ENCODE peak calls at places on chromosomes 3 and 15, in six cellular contexts. B is stomach; F is CD8-positive, alpha-beta T cell; N is heart right ventricle; A is heart left ventricle; S is tibial nerve. M is an unnamed sample. For H3K4me1 and H3K36me3, the result is how much of the 10 kb centered on the place peaks cover.

GRCh38 chr15:63449711-63450110 is 54.7 kb upstream of the USP3 start:
- DNase-seq in B (no peak), F (no peak), N (no peak), A (no peak), S (no peak), M (no peak)

GRCh38 chr3:99716463-99716995 is 78.1 kb downstream of the COL8A1 start:
- DNase-seq in B (no peak), F (no peak), N (no peak), A (no peak), S (no peak), M (no peak)

GRCh38 chr3:146895026-146895749 is 290.0 kb upstream of the PLSCR5 start:
- DNase-seq in B (no peak), F (no peak), N (no peak), A (no peak), S (no peak), M (no peak)

GRCh38 chr3:33425456-33425855 is 14.7 kb downstream of the UBP1 start:
- DNase-seq in B (no peak), F (no peak), N (no peak), A (no peak), S (no peak), M (no peak)

GRCh38 chr15:38534691-38535090 is 29.9 kb downstream of the RASGRP1 start:
- DNase-seq in B (no peak), F (no peak), N (no peak), A (no peak), S (no peak), M (no peak)

GRCh38 chr3:9301091-9301490 is 51.6 kb upstream of the SRGAP3 start:
- DNase-seq in B (no peak), F (no peak), N (no peak), A (no peak), S (no peak), M (no peak)

GRCh38 chr15:92277776-92278175 is 115.9 kb upstream of the ST8SIA2 start:
- DNase-seq in B (no peak), F (no peak), N (peak), A (no peak), S (peak), M (no peak)

GRCh38 chr3:124360140-124360539 is 368.2 kb upstream of the ROPN1 start:
- DNase-seq in B (no peak), F (no peak), N (no peak), A (no peak), S (no peak), M (no peak)

GRCh38 chr3:47011371-47011770 is 31.9 kb downstream of the NBEAL2 start:
- DNase-seq in B (no peak), F (no peak), N (no peak), A (no peak), S (no peak), M (no peak)

GRCh38 chr3:150253622-150254021 is 154.5 kb upstream of the TSC22D2 start:
- DNase-seq in B (no peak), F (no peak), N (peak), A (no peak), S (no peak), M (no peak)

GRCh38 chr15:60351066-60351465 is 46.7 kb downstream of the ANXA2 start:
- DNase-seq in B (no peak), F (no peak), N (no peak), A (no peak), S (no peak), M (no peak)

GRCh38 chr15:100692259-100692658 is 89.9 kb downstream of the ASB7 start:
- DNase-seq in B (no peak), F (no peak), N (no peak), A (no peak), S (peak), M (no peak)

GRCh38 chr15:49900836-49901235 is 218.2 kb downstream of the ATP8B4 start:
- DNase-seq in B (no peak), F (no peak), N (no peak), A (no peak), S (no peak), M (no peak)

GRCh38 chr15:58951388-58952060 is 18.0 kb upstream of the SLTM start:
- DNase-seq in B (no peak), F (no peak), N (no peak), A (no peak), S (no peak), M (no peak)

GRCh38 chr3:137249311-137249940 is 291.6 kb downstream of the IL20RB start:
- DNase-seq in B (no peak), F (no peak), N (no peak), A (no peak), S (no peak), M (no peak)

GRCh38 chr15:99158626-99159412 is 53.9 kb downstream of the SYNM start:
- DNase-seq in B (no peak), F (no peak), N (no peak), A (no peak), S (no peak), M (no peak)

GRCh38 chr3:189982299-189982945 is 138.3 kb downstream of the P3H2 start:
- DNase-seq in B (no peak), F (no peak), N (no peak), A (no peak), S (no peak), M (no peak)

GRCh38 chr3:150912501-150912900 is 7.3 kb upstream of the MINDY4B start:
- DNase-seq in B (no peak), F (no peak), N (no peak), A (no peak), S (no peak), M (no peak)

GRCh38 chr3:77602722-77603121 is 562.8 kb downstream of the ROBO2 start:
- DNase-seq in B (no peak), F (no peak), N (no peak), A (no peak), S (no peak), M (no peak)

GRCh38 chr15:35362195-35362829 is 183.7 kb downstream of the DPH6 start:
- DNase-seq in B (no peak), F (no peak), N (peak), A (no peak), S (no peak), M (no peak)

GRCh38 chr3:59820352-59820934 is 770.6 kb upstream of the CFAP20DC start:
- DNase-seq in B (no peak), F (no peak), N (no peak), A (no peak), S (no peak), M (no peak)

GRCh38 chr15:69930754-69931153 is 167.0 kb downstream of the TLE3 start:
- DNase-seq in B (no peak), F (no peak), N (no peak), A (no peak), S (no peak), M (no peak)

GRCh38 chr15:99305761-99306505 is 54.7 kb downstream of the LRRC28 start:
- DNase-seq in B (peak), F (no peak), N (peak), A (peak), S (peak), M (no peak)

GRCh38 chr3:62415312-62415791 is 42.0 kb upstream of the FEZF2 start:
- DNase-seq in B (no peak), F (no peak), N (no peak), A (no peak), S (no peak), M (no peak)

GRCh38 chr3:38521391-38521987 is 25.3 kb downstream of the EXOG start:
- DNase-seq in B (peak), F (peak), N (peak), A (no peak), S (peak), M (no peak)

GRCh38 chr3:9732080-9732752 is 681 bp downstream of the BRPF1 start:
- DNase-seq in B (peak), F (peak), N (no peak), A (no peak), S (no peak), M (peak)

GRCh38 chr3:55725681-55726500 is 238.8 kb upstream of the WNT5A start:
- DNase-seq in B (no peak), F (no peak), N (no peak), A (no peak), S (no peak), M (no peak)

GRCh38 chr3:55729546-55729945 is 242.4 kb upstream of the WNT5A start:
- DNase-seq in B (no peak), F (no peak), N (no peak), A (no peak), S (no peak), M (no peak)

GRCh38 chr3:55726501-55726775 is 239.3 kb upstream of the WNT5A start:
- DNase-seq in B (no peak), F (no peak), N (no peak), A (no peak), S (no peak), M (no peak)

GRCh38 chr3:55724851-55725250 is 237.7 kb upstream of the WNT5A start:
- DNase-seq in B (no peak), F (no peak), N (no peak), A (no peak), S (no peak), M (no peak)

DNA sequence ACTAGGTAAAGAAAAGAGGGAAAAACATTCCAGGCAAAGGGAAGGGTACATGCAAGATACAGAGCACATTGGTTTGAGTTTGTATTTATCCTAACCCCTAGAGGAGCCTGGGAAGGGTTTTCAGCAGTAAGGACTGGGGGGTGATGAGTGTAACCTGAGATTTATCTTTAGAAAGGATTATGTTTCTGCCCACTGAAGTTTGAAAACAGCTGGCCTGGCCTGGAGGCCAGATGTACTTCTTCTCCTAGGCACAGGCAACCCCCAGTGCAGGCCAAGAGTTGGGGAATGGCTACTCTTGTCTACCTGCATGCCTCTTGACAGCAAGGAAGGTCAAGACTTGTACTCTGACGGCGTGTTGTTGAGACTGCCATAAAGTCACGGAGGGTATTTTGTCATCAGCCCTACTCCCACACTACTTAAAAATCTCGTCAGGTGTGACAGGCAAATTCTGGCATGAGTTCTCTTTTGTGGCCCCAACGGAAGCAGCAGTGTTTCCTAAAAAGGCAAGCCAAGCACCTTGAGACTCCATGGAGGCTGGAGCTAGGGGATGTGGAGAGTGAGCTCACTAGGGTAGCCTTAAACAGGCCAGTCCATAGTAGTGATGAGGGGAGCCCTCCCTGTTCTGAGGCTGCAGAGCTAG is 241.5 kb upstream of the WNT5A start:
- DNase-seq in B (no peak), F (no peak), N (no peak), A (no peak), S (no peak), M (no peak)
- H3K4me1 ChIP-seq in B (under half), F (under half), N (under half), A (under half), S (under half), M (under half)

GRCh38 chr3:48599509-48600285 is 4.6 kb upstream of the COL7A1 start:
- DNase-seq in B (no peak), F (no peak), N (no peak), A (peak), S (no peak), M (no peak)

GRCh38 chr3:48598323-48599076 is 3.4 kb upstream of the COL7A1 start:
- DNase-seq in B (no peak), F (no peak), N (peak), A (peak), S (no peak), M (no peak)

GRCh38 chr3:48599077-48599501 is 4.0 kb upstream of the COL7A1 start:
- DNase-seq in B (no peak), F (no peak), N (no peak), A (peak), S (no peak), M (no peak)

GRCh38 chr3:48600711-48601621 is 5.8 kb upstream of the COL7A1 start:
- DNase-seq in B (no peak), F (no peak), N (no peak), A (peak), S (no peak), M (no peak)

DNA sequence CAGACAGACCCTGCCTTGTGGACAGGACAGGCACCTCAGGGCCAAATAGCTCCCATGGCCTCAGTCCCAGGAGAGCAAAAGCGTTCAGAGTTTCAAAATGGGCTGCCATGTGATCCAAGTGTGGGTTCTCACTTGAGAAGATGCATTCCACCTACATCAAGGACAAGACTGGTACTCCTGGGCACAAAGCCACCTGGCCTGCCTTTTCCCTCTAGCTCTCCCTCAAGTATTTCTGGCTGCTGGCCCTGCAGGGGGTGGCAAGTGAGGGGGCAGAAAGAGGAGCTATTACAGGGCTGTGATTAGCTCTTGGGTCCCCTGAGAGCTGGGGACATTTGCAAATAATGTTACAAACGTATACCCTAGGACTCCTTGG is 6.5 kb upstream of the COL7A1 start:
- DNase-seq in B (no peak), F (no peak), N (peak), A (peak), S (no peak), M (no peak)
- H3K27ac ChIP-seq in B (no peak), F (no peak), N (peak), A (peak), S (no peak), M (no peak)

GRCh38 chr15:66954601-66955000 is 110.8 kb upstream of the SMAD3 start:
- DNase-seq in B (no peak), F (no peak), N (no peak), A (no peak), S (no peak), M (no peak)
- H3K36me3 ChIP-seq in B (under half), F (under half), N (under half), A (under half), S (under half), M (under half)

DNA sequence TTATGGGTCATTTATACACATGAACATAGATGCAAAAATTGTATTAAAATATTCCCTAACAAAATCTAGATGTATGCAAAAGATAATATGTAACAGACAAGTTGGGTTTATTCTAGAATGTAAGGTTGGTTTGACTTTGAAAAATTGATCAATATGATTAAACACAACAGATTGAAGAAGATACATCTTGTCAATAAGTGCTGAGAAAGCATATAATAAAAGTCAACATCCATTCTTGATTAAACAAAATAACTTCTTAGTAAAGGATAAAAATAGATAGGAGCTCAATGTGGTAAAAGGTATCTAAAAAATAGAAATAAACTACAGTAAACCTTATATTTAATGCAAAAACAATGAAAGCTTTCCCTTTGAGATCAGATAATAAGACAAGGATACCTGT is 38.3 kb downstream of the CCDC39 start:
- DNase-seq in B (no peak), F (no peak), N (no peak), A (no peak), S (no peak), M (no peak)
- H3K4me1 ChIP-seq in B (under half), F (under half), N (under half), A (under half), S (under half), M (under half)

GRCh38 chr15:89836255-89837133 is 21.8 kb upstream of the ANPEP start:
- DNase-seq in B (no peak), F (no peak), N (no peak), A (no peak), S (no peak), M (no peak)
- H3K27ac ChIP-seq in B (peak), F (no peak), N (peak), A (peak), S (peak), M (no peak)

DNA sequence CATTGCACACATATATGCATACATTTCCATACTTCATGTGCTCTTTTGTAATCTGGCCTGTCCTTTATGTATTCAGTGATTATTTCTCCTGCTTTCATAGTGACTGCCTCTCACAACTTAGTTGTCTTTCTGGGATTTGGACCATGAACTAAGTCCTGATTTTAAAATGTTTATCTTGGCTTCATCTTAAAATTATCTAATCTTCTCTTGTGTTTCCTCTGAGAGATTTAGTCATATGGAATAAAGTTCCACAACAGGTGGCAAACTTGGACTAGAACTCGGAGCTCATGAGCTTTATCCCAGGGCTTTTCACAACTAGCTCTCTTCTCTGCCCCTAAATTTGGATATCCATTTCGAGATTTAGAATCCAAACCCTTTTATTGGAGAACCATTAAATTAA is 44.3 kb downstream of the U2SURP start:
- DNase-seq in B (no peak), F (no peak), N (no peak), A (no peak), S (no peak), M (no peak)
- H3K36me3 ChIP-seq in B (under half), F (under half), N (under half), A (half or more), S (half or more), M (under half)

GRCh38 chr3:107429330-107430181 is 52.3 kb downstream of the CCDC54 start:
- DNase-seq in B (peak), F (peak), N (peak), A (peak), S (peak), M (peak)
- H3K4me1 ChIP-seq in B (under half), F (under half), N (under half), A (under half), S (under half), M (under half)

GRCh38 chr3:180633722-180634121 is 31.8 kb downstream of the TTC14 start:
- DNase-seq in B (no peak), F (no peak), N (no peak), A (no peak), S (no peak), M (no peak)

GRCh38 chr3:180626844-180627243 is 24.9 kb downstream of the TTC14 start:
- DNase-seq in B (no peak), F (no peak), N (no peak), A (no peak), S (no peak), M (no peak)

GRCh38 chr3:180630360-180630759 is 28.4 kb downstream of the TTC14 start:
- DNase-seq in B (no peak), F (no peak), N (no peak), A (no peak), S (no peak), M (no peak)

GRCh38 chr3:180631317-180631716 is 29.4 kb downstream of the TTC14 start:
- DNase-seq in B (no peak), F (no peak), N (no peak), A (no peak), S (no peak), M (no peak)
- H3K27ac ChIP-seq in B (no peak), F (no peak), N (no peak), A (no peak), S (no peak), M (no peak)

GRCh38 chr3:58134468-58134867 is 76.3 kb downstream of the DNASE1L3 start:
- DNase-seq in B (no peak), F (no peak), N (no peak), A (no peak), S (no peak), M (no peak)

GRCh38 chr3:58130591-58130990 is 80.2 kb downstream of the DNASE1L3 start:
- DNase-seq in B (no peak), F (no peak), N (no peak), A (no peak), S (no peak), M (no peak)

GRCh38 chr3:58135712-58136543 is 74.8 kb downstream of the DNASE1L3 start:
- DNase-seq in B (no peak), F (no peak), N (peak), A (peak), S (no peak), M (no peak)

GRCh38 chr3:58131101-58131500 is 79.7 kb downstream of the DNASE1L3 start:
- DNase-seq in B (no peak), F (no peak), N (no peak), A (no peak), S (no peak), M (no peak)

DNA sequence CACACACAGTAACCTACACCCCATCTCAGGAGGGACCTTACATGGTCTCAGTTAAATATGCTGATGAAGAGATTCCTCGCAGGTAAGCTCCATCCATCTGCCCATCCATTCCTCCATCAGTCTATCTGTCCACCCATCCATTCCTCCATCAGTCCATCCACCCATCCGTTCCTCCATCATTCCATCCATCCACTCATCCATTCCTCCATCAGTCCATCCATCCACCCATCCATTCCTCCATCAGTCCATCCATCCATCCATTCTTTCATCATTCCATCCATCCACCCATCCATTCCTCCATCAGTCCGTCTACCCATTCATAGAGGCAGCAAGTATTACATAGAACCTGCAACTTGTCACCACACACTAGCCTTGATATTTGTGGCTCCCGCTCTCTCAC is 77.9 kb downstream of the DNASE1L3 start:
- DNase-seq in B (no peak), F (no peak), N (no peak), A (no peak), S (no peak), M (no peak)
- H3K36me3 ChIP-seq in B (half or more), F (under half), N (under half), A (half or more), S (half or more), M (under half)

GRCh38 chr3:12961726-12962036 is 111.5 kb downstream of the IQSEC1 start:
- DNase-seq in B (no peak), F (no peak), N (no peak), A (no peak), S (no peak), M (no peak)
- H3K4me1 ChIP-seq in B (half or more), F (half or more), N (half or more), A (half or more), S (half or more), M (under half)

M was measured in effector memory CD4-positive, alpha-beta T cell.